ENCODE peak calls at places on chromosomes 4 and X, in six cellular contexts. G is H1, E is GM12878, Z is HepG2, R is GM12891, W is K562. A is an unnamed sample.

GRCh38 chr4:63218837-63219236 is 1190.4 kb downstream of the TECRL start:
- DNase-seq in G (no peak), E (no peak), Z (no peak), R (no peak), W (no peak), A (no peak)

GRCh38 chr4:40980318-40980883 is 230.6 kb downstream of the NSUN7 start:
- DNase-seq in G (no peak), E (no peak), Z (peak), R (no peak), W (peak), A (no peak)

GRCh38 chr4:117085185-117085701 is at the start of gene TRAM1L1:
- DNase-seq in G (peak), E (no peak), Z (peak), R (peak), W (peak), A (no peak)

GRCh38 chrX:137823257-137823656 is 257.3 kb downstream of the ZIC3 start:
- DNase-seq in G (no peak), E (no peak), Z (no peak), R (no peak), W (no peak), A (no peak)

GRCh38 chrX:10589098-10589497 is 31.3 kb downstream of the MID1 start:
- DNase-seq in G (no peak), E (no peak), Z (no peak), R (no peak), W (no peak), A (no peak)

GRCh38 chrX:70755850-70756249 is 152.7 kb downstream of the TEX11 start:
- DNase-seq in G (peak), E (no peak), Z (no peak), R (no peak), W (peak), A (no peak)

GRCh38 chr4:74374561-74375327 is 9.8 kb downstream of the EREG start:
- DNase-seq in G (no peak), E (no peak), Z (no peak), R (no peak), W (no peak), A (no peak)

GRCh38 chr4:130851107-130851506 is 1755.2 kb downstream of the C4orf33 start:
- DNase-seq in G (no peak), E (no peak), Z (no peak), R (no peak), W (no peak), A (no peak)

GRCh38 chr4:99655315-99656081 is 2.1 kb downstream of the C4orf54 start:
- DNase-seq in G (no peak), E (no peak), Z (no peak), R (no peak), W (no peak), A (no peak)

GRCh38 chrX:33906971-33907370 is 225.1 kb downstream of the FAM47A start:
- DNase-seq in G (no peak), E (no peak), Z (no peak), R (no peak), W (no peak), A (no peak)

GRCh38 chrX:17472424-17472823 is 97.4 kb downstream of the NHS start:
- DNase-seq in G (no peak), E (no peak), Z (no peak), R (no peak), W (no peak), A (no peak)

GRCh38 chrX:72727846-72728245 is 13.7 kb upstream of the PHKA1 start:
- DNase-seq in G (no peak), E (no peak), Z (no peak), R (no peak), W (no peak), A (no peak)

GRCh38 chr4:15233626-15234025 is 194.2 kb upstream of the C1QTNF7 start:
- DNase-seq in G (no peak), E (no peak), Z (no peak), R (no peak), W (no peak), A (no peak)

DNA sequence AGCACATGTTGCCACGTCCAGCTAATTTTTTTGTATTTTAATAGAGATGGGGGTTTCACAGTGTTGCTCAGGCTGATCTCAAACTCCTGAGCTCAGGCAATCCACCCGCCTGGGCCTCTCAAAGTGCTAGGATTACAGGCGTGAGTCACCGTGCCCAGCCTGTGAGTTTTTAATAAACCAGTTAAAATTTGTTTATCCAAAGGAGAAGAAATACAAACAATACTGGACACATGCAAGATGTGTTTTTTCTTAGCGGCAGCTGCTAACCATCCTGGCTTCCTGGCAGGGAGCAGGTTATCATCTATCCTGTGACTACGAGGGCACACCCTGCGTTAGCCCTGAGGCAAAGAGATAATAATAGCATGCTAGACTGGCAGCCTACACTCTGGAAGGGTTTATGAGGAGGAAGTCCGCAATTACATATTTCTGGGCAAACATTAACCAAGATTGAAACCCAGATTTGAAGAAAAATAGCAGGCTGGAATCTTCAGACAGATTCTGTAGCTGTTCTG is 191.4 kb downstream of the SPRY1 start:
- DNase-seq in G (no peak), E (no peak), Z (peak), R (no peak), W (peak), A (no peak)
- TF ChIP-seq POLR2AphosphoS5 in G (no peak), E (no peak), Z (no peak), R (no peak), W (no peak), A (no peak)

GRCh38 chrX:135410861-135411627 is 10.7 kb upstream of the SMIM10L2A start:
- DNase-seq in G (no peak), E (no peak), Z (no peak), R (no peak), W (peak), A (no peak)
- TF ChIP-seq TAF1 in G (no peak), E (no peak), Z (no peak), R (no peak), W (no peak), A (no peak)

DNA sequence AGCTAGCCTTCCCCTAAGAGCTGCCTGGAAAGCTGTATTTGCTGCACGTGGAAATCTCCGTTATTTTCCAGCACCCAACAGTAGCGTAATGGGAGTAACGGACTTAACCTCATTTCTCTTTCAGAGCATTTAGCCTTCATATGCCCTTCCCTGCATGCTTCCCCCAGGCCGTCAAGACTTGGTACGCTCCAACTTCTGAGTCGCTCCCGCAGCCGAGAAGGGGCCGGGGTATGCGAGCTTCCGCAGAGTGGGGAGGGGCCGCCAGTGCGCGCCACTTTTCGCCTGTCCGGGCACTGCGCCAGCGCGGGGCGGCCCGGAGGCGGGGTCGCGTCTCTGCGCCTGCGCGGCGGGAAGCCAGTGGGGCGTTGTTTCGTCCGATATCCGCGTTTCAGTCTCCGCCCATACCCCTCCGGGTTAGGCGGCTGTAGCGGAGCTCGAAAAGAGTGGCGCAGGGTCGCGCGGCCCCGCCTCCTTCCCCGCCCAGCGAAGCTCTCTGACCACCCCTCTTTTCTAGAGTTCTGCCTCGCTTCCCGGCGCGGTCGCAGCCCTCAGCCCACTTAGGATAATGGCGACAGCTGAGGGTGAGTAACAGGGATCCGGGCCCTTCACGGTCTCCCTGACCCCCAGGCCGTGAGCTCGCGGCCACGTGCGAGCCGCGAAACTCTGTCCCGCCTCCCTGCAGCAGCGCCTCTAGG is at the start of gene PAICS:
- DNase-seq in G (peak), E (peak), Z (peak), R (peak), W (peak), A (peak)
- TF ChIP-seq POLR2A in G (peak), E (peak), Z (peak), R (peak), W (peak), A (peak)

DNA sequence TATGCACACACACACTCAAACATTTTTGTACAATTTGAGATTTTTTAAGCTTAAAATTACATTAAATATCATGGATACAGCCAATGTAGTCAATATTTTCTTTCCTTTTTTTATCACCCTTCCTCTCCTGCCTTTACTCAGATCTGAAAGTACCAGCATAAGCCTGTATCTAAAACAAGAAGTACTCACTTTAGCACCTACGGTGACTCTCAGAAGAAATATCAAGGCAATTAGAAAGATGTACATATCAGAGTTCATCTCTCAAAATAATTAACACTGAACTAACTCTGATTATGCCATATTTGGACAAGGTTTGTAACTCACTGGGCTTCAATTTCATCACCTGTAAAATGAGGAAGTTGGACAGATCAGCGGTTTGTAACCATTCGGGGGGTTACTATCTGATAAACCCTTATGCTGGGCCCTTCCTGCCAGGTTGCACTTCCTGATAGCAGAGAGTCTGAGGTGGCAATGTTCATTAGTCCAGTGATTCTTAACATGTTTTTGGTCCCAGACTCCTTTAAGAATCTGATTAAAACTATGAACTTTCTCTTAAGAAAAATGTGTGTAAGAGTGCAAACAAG is 5.7 kb upstream of the GPR174 start:
- DNase-seq in G (no peak), E (peak), Z (no peak), R (no peak), W (peak), A (peak)
- TF ChIP-seq POLR2AphosphoS5 in G (no peak), E (no peak), Z (no peak), R (no peak), W (no peak), A (no peak)

GRCh38 chr4:159010563-159011260 is 92.2 kb upstream of the RAPGEF2 start:
- DNase-seq in G (no peak), E (no peak), Z (peak), R (no peak), W (no peak), A (no peak)
- TF ChIP-seq TAF1 in G (no peak), E (no peak), Z (no peak), R (no peak), W (no peak), A (no peak)

DNA sequence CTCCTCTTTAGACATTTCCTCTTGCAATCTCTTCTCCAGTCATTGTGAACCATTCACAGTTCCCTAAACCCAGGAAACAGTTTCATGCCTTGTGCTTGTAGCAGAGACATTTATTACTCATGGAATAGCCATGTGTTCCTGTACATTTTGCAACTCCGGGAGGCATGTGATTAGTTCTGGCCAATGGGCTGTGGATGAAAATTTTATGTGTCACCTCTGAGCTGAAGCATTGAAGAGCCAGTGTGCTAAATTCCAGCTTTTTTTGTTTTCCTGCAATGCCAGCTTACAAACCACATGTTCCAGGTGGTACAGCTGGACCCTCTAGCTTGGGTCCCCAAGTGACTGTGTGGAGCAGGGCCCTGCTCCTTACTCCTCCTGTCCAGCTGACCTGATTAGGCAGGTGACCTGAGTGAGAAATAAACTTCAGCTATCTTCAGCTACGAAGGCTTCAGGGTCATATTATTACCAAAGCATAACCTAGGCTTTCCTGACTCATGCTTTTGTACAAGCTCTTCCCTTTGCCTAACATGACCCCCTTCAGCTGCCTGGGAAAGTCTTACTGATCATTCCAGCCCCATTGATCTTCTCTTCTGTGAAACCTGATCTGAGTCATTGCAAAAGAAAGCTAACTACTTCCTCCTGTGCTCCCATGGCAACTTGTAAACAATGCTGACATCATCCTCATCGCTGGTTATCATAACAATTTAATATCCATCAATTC is 200.4 kb downstream of the PTTG2 start:
- DNase-seq in G (no peak), E (peak), Z (peak), R (peak), W (no peak), A (peak)
- TF ChIP-seq POLR2A in G (no peak), E (no peak), Z (no peak), R (no peak), W (no peak), A (no peak)

GRCh38 chr4:101791189-101791572 is 651 bp downstream of the BANK1 start:
- DNase-seq in G (no peak), E (no peak), Z (no peak), R (no peak), W (no peak), A (no peak)

GRCh38 chr4:101792056-101792575 is 1.6 kb downstream of the BANK1 start:
- DNase-seq in G (no peak), E (no peak), Z (no peak), R (no peak), W (no peak), A (no peak)

GRCh38 chr4:101793397-101793796 is 2.9 kb downstream of the BANK1 start:
- DNase-seq in G (no peak), E (no peak), Z (no peak), R (no peak), W (no peak), A (no peak)

GRCh38 chr4:101787917-101788316 is 2.6 kb upstream of the BANK1 start:
- DNase-seq in G (no peak), E (no peak), Z (no peak), R (no peak), W (no peak), A (no peak)

DNA sequence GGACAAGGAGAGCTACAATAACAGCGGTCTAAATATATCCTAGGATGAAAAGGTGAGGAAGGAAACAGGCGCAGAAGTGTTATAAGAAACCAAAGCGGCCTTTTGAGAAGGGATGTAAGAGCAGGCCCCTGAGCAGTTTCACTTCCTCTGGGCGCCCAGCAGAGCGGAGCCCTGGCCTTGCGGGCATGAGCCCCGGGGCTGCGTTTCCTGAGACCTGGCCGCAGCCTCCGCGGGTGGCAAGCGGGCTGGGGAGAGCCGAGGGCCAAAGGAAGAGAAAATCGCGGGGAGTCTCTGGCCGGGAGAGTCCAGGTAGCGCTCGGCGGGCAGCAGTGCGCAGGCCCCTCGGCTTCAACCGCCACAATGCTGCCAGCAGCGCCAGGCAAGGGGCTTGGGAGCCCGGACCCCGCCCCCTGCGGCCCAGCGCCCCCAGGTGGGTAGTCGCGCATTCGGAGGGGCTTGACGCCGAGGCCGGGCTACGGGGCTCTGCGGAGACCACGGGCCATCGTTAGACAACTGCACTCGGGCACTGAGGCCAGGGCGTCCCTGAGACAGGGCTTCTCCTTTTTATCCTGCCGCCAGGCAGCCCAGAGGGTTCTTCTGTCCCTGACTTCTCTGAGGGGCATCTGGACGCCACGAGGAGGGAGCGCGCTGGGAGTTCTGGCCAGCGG is at the start of gene BANK1:
- DNase-seq in G (peak), E (peak), Z (peak), R (peak), W (no peak), A (peak)
- TF ChIP-seq POLR2AphosphoS5 in G (no peak), E (no peak), Z (no peak), R (no peak), W (no peak), A (peak)

GRCh38 chr4:187996502-187997177 is 1.1 kb downstream of the ZFP42 start:
- DNase-seq in G (peak), E (no peak), Z (no peak), R (no peak), W (no peak), A (no peak)
- TF ChIP-seq TAF1 in G (peak), E (no peak), Z (no peak), R (no peak), W (no peak), A (no peak)

GRCh38 chr4:57089549-57089948 is 20.6 kb downstream of the IGFBP7 start:
- DNase-seq in G (no peak), E (no peak), Z (no peak), R (no peak), W (no peak), A (no peak)
- TF ChIP-seq POLR2A in G (no peak), E (no peak), Z (no peak), R (no peak), W (no peak), A (no peak)

GRCh38 chr4:124684301-124684700 is 28.2 kb downstream of the ANKRD50 start:
- DNase-seq in G (no peak), E (no peak), Z (no peak), R (no peak), W (peak), A (no peak)
- TF ChIP-seq POLR2AphosphoS5 in G (no peak), E (no peak), Z (no peak), R (no peak), W (no peak), A (no peak)

A was measured in GM12892.